ENCODE peak calls at places on chromosome 4, in six cellular contexts. W, H, A, E, Z and M are unnamed samples.

GRCh38 chr4:6043188-6043587 is 25.0 kb upstream of the C4orf50 start:
- DNase-seq in W (no peak), H (no peak), A (no peak), E (no peak), Z (no peak), M (no peak)

GRCh38 chr4:129929052-129929451 is 833.1 kb downstream of the C4orf33 start:
- DNase-seq in W (no peak), H (no peak), A (no peak), E (no peak), Z (no peak), M (no peak)

GRCh38 chr4:24774452-24774851 is 20.9 kb upstream of the SOD3 start:
- DNase-seq in W (no peak), H (no peak), A (no peak), E (no peak), Z (no peak), M (no peak)

GRCh38 chr4:110412354-110412753 is 63.6 kb upstream of the ENPEP start:
- DNase-seq in W (no peak), H (no peak), A (no peak), E (no peak), Z (no peak), M (no peak)

GRCh38 chr4:168618577-168619265 is 121.9 kb downstream of the PALLD start:
- DNase-seq in W (no peak), H (no peak), A (no peak), E (no peak), Z (no peak), M (no peak)

GRCh38 chr4:58301384-58301783 is 1191.2 kb upstream of the IGFBP7 start:
- DNase-seq in W (no peak), H (no peak), A (peak; percentile 59), E (no peak), Z (no peak), M (no peak)

GRCh38 chr4:127533028-127533700 is 99.6 kb upstream of the INTU start:
- DNase-seq in W (no peak), H (no peak), A (peak; percentile 93), E (no peak), Z (no peak), M (no peak)

GRCh38 chr4:146051724-146052396 is 113.2 kb upstream of the ZNF827 start:
- DNase-seq in W (no peak), H (no peak), A (peak; percentile 62), E (no peak), Z (no peak), M (no peak)

GRCh38 chr4:114601304-114602052 is 2.9 kb downstream of the UGT8 start:
- DNase-seq in W (no peak), H (no peak), A (no peak), E (peak; percentile 30), Z (no peak), M (no peak)

GRCh38 chr4:147207941-147208340 is 262.3 kb upstream of the TTC29 start:
- DNase-seq in W (no peak), H (no peak), A (no peak), E (no peak), Z (no peak), M (no peak)

GRCh38 chr4:8331567-8331955 is 62.0 kb downstream of the HTRA3 start:
- DNase-seq in W (no peak), H (no peak), A (no peak), E (no peak), Z (no peak), M (no peak)

GRCh38 chr4:7021930-7022658 is 21.1 kb upstream of the TADA2B start:
- DNase-seq in W (no peak), H (no peak), A (peak; percentile 69), E (no peak), Z (no peak), M (no peak)

GRCh38 chr4:184745747-184746531 is 12.0 kb upstream of the CENPU start:
- DNase-seq in W (no peak), H (peak; percentile 57), A (peak; percentile 91), E (peak; percentile 82), Z (peak; percentile 42), M (peak; percentile 73)

GRCh38 chr4:2059034-2059725 is at the start of gene NAT8L:
- DNase-seq in W (peak; percentile 60), H (no peak), A (peak; percentile 16), E (peak; percentile 64), Z (no peak), M (no peak)

GRCh38 chr4:99507349-99507748 is 3.5 kb upstream of the C4orf17 start:
- DNase-seq in W (no peak), H (no peak), A (no peak), E (no peak), Z (no peak), M (no peak)

GRCh38 chr4:5750052-5750950 is 39.3 kb downstream of the EVC start:
- DNase-seq in W (no peak), H (no peak), A (peak; percentile 72), E (no peak), Z (no peak), M (no peak)

GRCh38 chr4:153143527-153144348 is 60.5 kb upstream of the TRIM2 start:
- DNase-seq in W (no peak), H (no peak), A (peak; percentile 33), E (no peak), Z (no peak), M (no peak)

GRCh38 chr4:52844596-52844995 is 17.5 kb upstream of the RASL11B start:
- DNase-seq in W (no peak), H (no peak), A (no peak), E (no peak), Z (no peak), M (no peak)

GRCh38 chr4:16938641-16939040 is 40.2 kb upstream of the LDB2 start:
- DNase-seq in W (no peak), H (no peak), A (no peak), E (no peak), Z (no peak), M (no peak)

GRCh38 chr4:148089624-148090023 is 352.6 kb downstream of the NR3C2 start:
- DNase-seq in W (no peak), H (no peak), A (no peak), E (no peak), Z (no peak), M (no peak)

GRCh38 chr4:88158360-88159136 is at the start of gene ABCG2:
- DNase-seq in W (peak; percentile 68), H (peak; percentile 20), A (peak; percentile 39), E (peak; percentile 38), Z (peak; percentile 9), M (no peak)

GRCh38 chr4:156547891-156548290 is 423.7 kb downstream of the PDGFC start:
- DNase-seq in W (no peak), H (no peak), A (peak; percentile 7), E (no peak), Z (no peak), M (no peak)

GRCh38 chr4:109847896-109848442 is at the start of gene LRIT3:
- DNase-seq in W (no peak), H (no peak), A (no peak), E (no peak), Z (no peak), M (no peak)

GRCh38 chr4:132587626-132588025 is 561.5 kb upstream of the PCDH10 start:
- DNase-seq in W (no peak), H (no peak), A (peak; percentile 38), E (no peak), Z (no peak), M (no peak)

GRCh38 chr4:81165853-81166430 is 49.1 kb downstream of the PRKG2 start:
- DNase-seq in W (no peak), H (no peak), A (no peak), E (no peak), Z (no peak), M (no peak)

GRCh38 chr4:8066336-8066931 is 92.2 kb downstream of the ABLIM2 start:
- DNase-seq in W (no peak), H (no peak), A (no peak), E (no peak), Z (no peak), M (no peak)

GRCh38 chr4:144656857-144657256 is 10.9 kb downstream of the HHIP start:
- DNase-seq in W (no peak), H (no peak), A (peak; percentile 30), E (no peak), Z (no peak), M (no peak)

GRCh38 chr4:140735317-140735716 is 20.9 kb downstream of the TBC1D9 start:
- DNase-seq in W (no peak), H (no peak), A (no peak), E (no peak), Z (no peak), M (no peak)

GRCh38 chr4:144696376-144696775 is 50.4 kb downstream of the HHIP start:
- DNase-seq in W (no peak), H (no peak), A (peak; percentile 49), E (no peak), Z (no peak), M (no peak)

GRCh38 chr4:15833801-15834200 is 55.7 kb downstream of the CD38 start:
- DNase-seq in W (no peak), H (no peak), A (peak; percentile 1), E (no peak), Z (no peak), M (no peak)

GRCh38 chr4:79413486-79413885 is 5.5 kb upstream of the GK2 start:
- DNase-seq in W (no peak), H (no peak), A (no peak), E (no peak), Z (no peak), M (no peak)

GRCh38 chr4:166143227-166143626 is 270.2 kb downstream of the TLL1 start:
- DNase-seq in W (no peak), H (no peak), A (no peak), E (no peak), Z (no peak), M (no peak)

GRCh38 chr4:145420595-145421214 is 60.9 kb upstream of the SMAD1 start:
- DNase-seq in W (no peak), H (no peak), A (peak; percentile 2), E (no peak), Z (no peak), M (no peak)

GRCh38 chr4:156472624-156473023 is 499.0 kb downstream of the PDGFC start:
- DNase-seq in W (no peak), H (no peak), A (no peak), E (no peak), Z (no peak), M (no peak)

GRCh38 chr4:160981083-160981482 is 1182.7 kb downstream of the FSTL5 start:
- DNase-seq in W (no peak), H (no peak), A (no peak), E (no peak), Z (no peak), M (no peak)